ENCODE peak calls at places on chromosomes 12 and 14, in four cellular contexts. Y, D, P and I are unnamed samples.

GRCh38 chr14:69372146-69372545 is 26.0 kb downstream of the ERH start:
- DNase-seq in Y (no peak), D (no peak), P (no peak), I (no peak)

GRCh38 chr12:101875112-101875961 is 2.0 kb upstream of the DRAM1 start:
- DNase-seq in D (no peak), P (no peak), Y (no peak), I (no peak)

GRCh38 chr14:71439247-71439646 is 493.0 kb upstream of the RGS6 start:
- DNase-seq in D (no peak), P (no peak), Y (no peak), I (no peak)

GRCh38 chr12:92478692-92479091 is 224.1 kb upstream of the PLEKHG7 start:
- DNase-seq in D (no peak), Y (no peak), P (no peak), I (no peak)

GRCh38 chr12:100808777-100809176 is 14.2 kb downstream of the ANO4 start:
- DNase-seq in D (no peak), P (no peak), Y (no peak), I (no peak)

GRCh38 chr12:93079976-93080375 is 150.9 kb upstream of the EEA1 start:
- DNase-seq in Y (no peak), D (no peak), P (no peak), I (no peak)

GRCh38 chr14:32724864-32725550 is 213.7 kb upstream of the NPAS3 start:
- DNase-seq in Y (no peak), D (no peak), P (no peak), I (no peak)

GRCh38 chr12:74776378-74776777 is 238.7 kb downstream of the ATXN7L3B start:
- DNase-seq in P (no peak), Y (no peak), D (no peak), I (no peak)

GRCh38 chr12:122743895-122744525 is 8.6 kb upstream of the DENR start:
- DNase-seq in Y (no peak), D (no peak), P (no peak), I (no peak)

GRCh38 chr14:105591052-105591451 is 64.7 kb downstream of the TMEM121 start:
- DNase-seq in D (no peak), Y (no peak), P (no peak), I (no peak)

GRCh38 chr14:35123388-35123703 is 994 bp downstream of the PRORP start:
- DNase-seq in P (no peak), D (no peak), Y (no peak), I (no peak)

GRCh38 chr14:73774244-73774575 is 60.0 kb upstream of the PNMA1 start:
- DNase-seq in D (no peak), Y (no peak), P (no peak), I (no peak)

GRCh38 chr12:70840966-70841365 is 79.6 kb downstream of the PTPRR start:
- DNase-seq in P (no peak), D (no peak), Y (no peak), I (no peak)

GRCh38 chr12:67052981-67053380 is 216.2 kb upstream of the CAND1 start:
- DNase-seq in D (no peak), P (no peak), Y (no peak), I (no peak)

GRCh38 chr12:2959508-2960431 is 573 bp downstream of the TEAD4 start:
- DNase-seq in P (peak), Y (peak), D (peak), I (peak)

GRCh38 chr14:22271838-22272237 is 317.2 kb downstream of the DAD1 start:
- DNase-seq in Y (no peak), P (no peak), D (no peak), I (no peak)

GRCh38 chr14:92677087-92677668 is 71.2 kb downstream of the LGMN start:
- DNase-seq in P (no peak), Y (no peak), D (no peak), I (no peak)

GRCh38 chr12:100020370-100020769 is 35.6 kb upstream of the ANKS1B start:
- DNase-seq in Y (no peak), D (no peak), P (no peak), I (no peak)

GRCh38 chr12:77685112-77685511 is 145.6 kb upstream of the NAV3 start:
- DNase-seq in D (peak), Y (no peak), P (peak), I (peak)

GRCh38 chr14:55126932-55127490 is 2.0 kb upstream of the LGALS3 start:
- DNase-seq in D (no peak), Y (no peak), P (no peak), I (no peak)

GRCh38 chr12:100447405-100447804 is 26.3 kb upstream of the NR1H4 start:
- DNase-seq in P (no peak), D (no peak), Y (no peak), I (no peak)

GRCh38 chr14:75070383-75070782 is 942 bp downstream of the ZC2HC1C start:
- DNase-seq in P (no peak), Y (no peak), D (no peak), I (no peak)

GRCh38 chr12:107684990-107685359 is 624 bp upstream of the PWP1 start:
- DNase-seq in D (peak), P (no peak), Y (no peak), I (no peak)

GRCh38 chr14:101620039-101620788 is 58.9 kb downstream of the DIO3 start:
- DNase-seq in P (no peak), D (no peak), Y (no peak), I (no peak)

GRCh38 chr12:98736352-98737326 is 91.5 kb downstream of the APAF1 start:
- DNase-seq in Y (no peak), D (no peak), P (no peak), I (no peak)

GRCh38 chr12:123617580-123617979 is 15.7 kb downstream of the DDX55 start:
- DNase-seq in Y (no peak), D (no peak), P (no peak), I (no peak)

GRCh38 chr14:25828562-25828961 is 769.3 kb downstream of the NOVA1 start:
- DNase-seq in Y (no peak), P (no peak), D (no peak), I (no peak)

GRCh38 chr14:57657487-57657886 is 163.8 kb upstream of the CCDC198 start:
- DNase-seq in D (no peak), Y (no peak), P (no peak), I (no peak)

GRCh38 chr12:121748571-121749265 is 36.2 kb downstream of the TMEM120B start:
- DNase-seq in Y (no peak), D (peak), P (no peak), I (peak)

GRCh38 chr12:50569876-50570275 is 65.1 kb downstream of the DIP2B start:
- DNase-seq in P (no peak), Y (no peak), D (no peak), I (no peak)
- H3K4me3 ChIP-seq in P (no peak), Y (no peak), D (no peak), I (no peak)

GRCh38 chr12:131230340-131231099 is 276.8 kb downstream of the ADGRD1 start:
- DNase-seq in P (no peak), D (no peak), Y (no peak), I (no peak)
- TF ChIP-seq CTCF in P (no peak), D (no peak), Y (no peak), I (no peak)

DNA sequence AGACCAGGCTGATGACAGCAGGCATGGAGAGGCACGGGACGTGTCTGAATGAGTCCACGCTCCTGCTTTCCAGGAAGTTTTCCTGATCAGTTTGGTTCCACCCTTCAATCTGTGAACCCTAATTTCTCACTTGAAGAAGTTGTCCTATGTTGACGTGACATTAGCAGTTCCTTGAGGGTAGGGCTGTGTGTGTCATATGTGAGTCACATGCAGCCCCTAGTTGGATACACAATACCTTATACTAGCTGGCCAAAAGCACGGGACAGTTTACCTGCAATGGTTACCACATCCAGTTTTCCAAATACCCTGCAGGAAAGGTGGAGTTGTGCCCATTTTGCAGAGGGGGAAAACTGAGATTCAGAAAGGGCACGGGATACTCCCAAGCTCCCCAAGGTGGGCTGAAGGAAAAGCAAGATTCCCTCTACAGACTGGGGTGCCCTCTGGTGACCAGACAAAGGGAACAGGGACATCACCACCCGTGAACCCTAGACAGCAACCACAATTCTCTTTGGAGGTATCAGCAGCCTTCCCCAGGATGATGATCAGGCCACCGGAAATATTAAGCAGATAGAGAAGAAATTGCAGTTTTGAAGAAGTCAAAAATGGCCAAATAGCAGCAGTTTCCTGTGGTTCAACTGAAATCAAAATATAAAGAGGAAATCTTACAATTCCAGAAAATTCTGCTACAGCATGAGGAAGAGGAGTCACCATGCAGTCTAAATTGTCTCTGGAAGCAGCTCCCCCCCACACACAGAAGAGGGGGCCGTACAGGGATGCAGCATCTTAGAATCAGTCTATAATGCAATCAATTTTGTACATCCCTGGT is 194.4 kb downstream of the PHETA1 start:
- DNase-seq in Y (no peak), D (peak), P (no peak), I (peak)
- H3K27ac ChIP-seq in Y (no peak), D (no peak), P (no peak), I (no peak)

DNA sequence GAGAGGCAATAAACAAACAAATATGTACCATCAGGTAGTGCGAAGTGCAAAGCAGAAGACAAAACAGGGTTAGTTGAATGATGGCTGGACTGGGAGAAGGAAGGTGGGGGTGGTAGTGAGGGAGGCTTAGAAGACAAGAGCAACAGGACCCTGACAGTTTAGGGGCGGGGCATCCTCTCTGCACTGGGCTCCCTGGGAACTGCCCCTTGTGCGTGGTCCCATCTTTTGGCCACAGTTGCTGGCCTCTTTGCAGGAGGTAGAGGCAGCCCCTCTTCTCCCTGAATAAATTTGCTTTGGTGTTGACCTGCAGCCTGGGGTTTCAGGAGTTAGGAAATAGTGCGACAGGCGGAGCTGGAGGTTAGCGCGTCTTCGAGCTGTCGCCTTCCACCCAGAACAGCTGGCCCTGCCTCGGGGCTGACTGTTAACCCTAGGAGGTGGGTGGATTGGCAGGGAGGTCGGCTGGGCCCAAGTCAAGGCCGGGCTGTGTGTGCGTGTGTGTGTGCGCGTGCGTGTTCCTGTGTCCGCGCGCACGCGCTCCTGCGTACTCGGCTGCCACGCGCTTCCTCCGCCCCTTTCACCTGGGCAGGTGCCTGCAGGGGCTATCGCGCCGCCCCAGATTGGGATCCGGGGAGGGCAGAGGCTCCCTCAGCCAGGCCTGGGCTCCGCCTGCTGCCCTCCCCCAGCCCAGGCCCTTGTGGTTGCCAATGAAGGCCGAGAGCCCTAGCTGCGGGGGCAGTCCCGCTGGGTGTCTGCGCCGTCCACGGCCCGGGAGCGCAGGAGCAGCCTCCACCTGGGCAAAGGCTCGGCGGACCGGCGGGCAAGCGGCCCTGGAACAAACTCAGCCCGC is 180.8 kb downstream of the ADCK1 start:
- DNase-seq in Y (no peak), P (peak), D (no peak), I (no peak)
- H3K4me3 ChIP-seq in Y (peak), P (peak), D (peak), I (peak)